ENCODE peak calls at places on chromosomes 7 and 10, in ten cellular contexts. One of them, this sample, is unnamed.

GRCh38 chr7:116225860-116226259 is 15.5 kb downstream of the TES start:
- DNase-seq in A549: no peak
- DNase-seq in ovary: no peak
- DNase-seq in heart left ventricle: no peak
- DNase-seq in transverse colon: no peak
- DNase-seq in body of pancreas: no peak
- DNase-seq in stomach: no peak
- DNase-seq in uterus: no peak
- DNase-seq in NB4: no peak
- DNase-seq in gastrocnemius medialis: no peak
- DNase-seq in this sample: no peak

GRCh38 chr10:77428776-77429395 is 208.7 kb downstream of the KCNMA1 start:
- DNase-seq in A549: peak
- DNase-seq in ovary: no peak
- DNase-seq in heart left ventricle: no peak
- DNase-seq in transverse colon: peak
- DNase-seq in body of pancreas: peak
- DNase-seq in stomach: peak
- DNase-seq in uterus: peak
- DNase-seq in NB4: peak
- DNase-seq in gastrocnemius medialis: peak
- DNase-seq in this sample: peak

GRCh38 chr7:145036592-145037386 is 200.9 kb upstream of the TPK1 start:
- DNase-seq in A549: peak
- DNase-seq in ovary: no peak
- DNase-seq in heart left ventricle: no peak
- DNase-seq in transverse colon: no peak
- DNase-seq in body of pancreas: peak
- DNase-seq in stomach: no peak
- DNase-seq in uterus: no peak
- DNase-seq in NB4: peak
- DNase-seq in gastrocnemius medialis: no peak
- DNase-seq in this sample: no peak

GRCh38 chr10:46075869-46076268 is 29.8 kb upstream of the MSMB start:
- DNase-seq in A549: no peak
- DNase-seq in ovary: no peak
- DNase-seq in heart left ventricle: no peak
- DNase-seq in transverse colon: no peak
- DNase-seq in body of pancreas: no peak
- DNase-seq in stomach: no peak
- DNase-seq in uterus: no peak
- DNase-seq in NB4: no peak
- DNase-seq in gastrocnemius medialis: no peak
- DNase-seq in this sample: no peak

GRCh38 chr7:20107582-20107981 is 109.6 kb downstream of the MACC1 start:
- DNase-seq in A549: peak
- DNase-seq in ovary: no peak
- DNase-seq in heart left ventricle: no peak
- DNase-seq in transverse colon: no peak
- DNase-seq in body of pancreas: no peak
- DNase-seq in stomach: no peak
- DNase-seq in uterus: no peak
- DNase-seq in NB4: no peak
- DNase-seq in gastrocnemius medialis: no peak
- DNase-seq in this sample: no peak

GRCh38 chr10:116760919-116761318 is 18.6 kb upstream of the HSPA12A start:
- DNase-seq in A549: no peak
- DNase-seq in ovary: no peak
- DNase-seq in heart left ventricle: no peak
- DNase-seq in transverse colon: no peak
- DNase-seq in body of pancreas: no peak
- DNase-seq in stomach: no peak
- DNase-seq in uterus: no peak
- DNase-seq in NB4: no peak
- DNase-seq in gastrocnemius medialis: no peak
- DNase-seq in this sample: no peak

GRCh38 chr7:111752022-111752582 is 189.8 kb upstream of the IMMP2L start:
- DNase-seq in A549: peak
- DNase-seq in ovary: peak
- DNase-seq in heart left ventricle: peak
- DNase-seq in transverse colon: peak
- DNase-seq in body of pancreas: peak
- DNase-seq in stomach: peak
- DNase-seq in uterus: peak
- DNase-seq in NB4: peak
- DNase-seq in gastrocnemius medialis: no peak
- DNase-seq in this sample: peak

GRCh38 chr10:88433551-88434186 is 149.4 kb downstream of the RNLS start:
- DNase-seq in A549: no peak
- DNase-seq in ovary: no peak
- DNase-seq in heart left ventricle: no peak
- DNase-seq in transverse colon: no peak
- DNase-seq in body of pancreas: no peak
- DNase-seq in stomach: no peak
- DNase-seq in uterus: no peak
- DNase-seq in NB4: no peak
- DNase-seq in gastrocnemius medialis: no peak
- DNase-seq in this sample: no peak

GRCh38 chr7:141161959-141162547 is 88.2 kb downstream of the TMEM178B start:
- DNase-seq in A549: no peak
- DNase-seq in ovary: no peak
- DNase-seq in heart left ventricle: no peak
- DNase-seq in transverse colon: no peak
- DNase-seq in body of pancreas: no peak
- DNase-seq in stomach: no peak
- DNase-seq in uterus: no peak
- DNase-seq in NB4: no peak
- DNase-seq in gastrocnemius medialis: no peak
- DNase-seq in this sample: no peak

GRCh38 chr10:61478621-61479312 is 25.6 kb upstream of the TMEM26 start:
- DNase-seq in A549: no peak
- DNase-seq in ovary: no peak
- DNase-seq in heart left ventricle: no peak
- DNase-seq in transverse colon: no peak
- DNase-seq in body of pancreas: no peak
- DNase-seq in stomach: no peak
- DNase-seq in uterus: no peak
- DNase-seq in NB4: no peak
- DNase-seq in gastrocnemius medialis: no peak
- DNase-seq in this sample: no peak

GRCh38 chr10:88934900-88935672 is 17.5 kb downstream of the ACTA2 start:
- DNase-seq in A549: peak
- DNase-seq in ovary: peak
- DNase-seq in heart left ventricle: peak
- DNase-seq in transverse colon: peak
- DNase-seq in body of pancreas: peak
- DNase-seq in stomach: peak
- DNase-seq in uterus: peak
- DNase-seq in NB4: peak
- DNase-seq in gastrocnemius medialis: peak
- DNase-seq in this sample: peak

GRCh38 chr10:47176206-47176902 is 123.6 kb upstream of the GDF10 start:
- DNase-seq in A549: no peak
- DNase-seq in ovary: no peak
- DNase-seq in heart left ventricle: no peak
- DNase-seq in transverse colon: no peak
- DNase-seq in body of pancreas: no peak
- DNase-seq in stomach: no peak
- DNase-seq in uterus: no peak
- DNase-seq in NB4: no peak
- DNase-seq in gastrocnemius medialis: no peak
- DNase-seq in this sample: no peak

GRCh38 chr7:137943132-137943551 is 58.7 kb downstream of the CREB3L2 start:
- DNase-seq in A549: no peak
- DNase-seq in ovary: peak
- DNase-seq in heart left ventricle: peak
- DNase-seq in transverse colon: no peak
- DNase-seq in body of pancreas: no peak
- DNase-seq in stomach: no peak
- DNase-seq in uterus: peak
- DNase-seq in NB4: no peak
- DNase-seq in gastrocnemius medialis: peak
- DNase-seq in this sample: no peak

GRCh38 chr7:25124485-25125136 is 449 bp downstream of the CYCS start:
- DNase-seq in A549: peak
- DNase-seq in ovary: peak
- DNase-seq in heart left ventricle: no peak
- DNase-seq in transverse colon: no peak
- DNase-seq in body of pancreas: peak
- DNase-seq in stomach: no peak
- DNase-seq in uterus: no peak
- DNase-seq in NB4: peak
- DNase-seq in gastrocnemius medialis: peak
- DNase-seq in this sample: no peak

GRCh38 chr7:101378808-101379207 is 16.1 kb downstream of the COL26A1 start:
- DNase-seq in A549: no peak
- DNase-seq in ovary: no peak
- DNase-seq in heart left ventricle: peak
- DNase-seq in transverse colon: no peak
- DNase-seq in body of pancreas: no peak
- DNase-seq in stomach: no peak
- DNase-seq in uterus: no peak
- DNase-seq in NB4: no peak
- DNase-seq in gastrocnemius medialis: no peak
- DNase-seq in this sample: no peak

GRCh38 chr7:127667017-127667670 is 15.2 kb downstream of the SND1 start:
- DNase-seq in A549: peak
- DNase-seq in ovary: no peak
- DNase-seq in heart left ventricle: no peak
- DNase-seq in transverse colon: no peak
- DNase-seq in body of pancreas: no peak
- DNase-seq in stomach: no peak
- DNase-seq in uterus: no peak
- DNase-seq in NB4: no peak
- DNase-seq in gastrocnemius medialis: no peak
- DNase-seq in this sample: peak

GRCh38 chr10:78584266-78584665 is 484.5 kb upstream of the ZMIZ1 start:
- DNase-seq in A549: no peak
- DNase-seq in ovary: no peak
- DNase-seq in heart left ventricle: no peak
- DNase-seq in transverse colon: no peak
- DNase-seq in body of pancreas: no peak
- DNase-seq in stomach: no peak
- DNase-seq in uterus: no peak
- DNase-seq in NB4: no peak
- DNase-seq in gastrocnemius medialis: no peak
- DNase-seq in this sample: no peak

GRCh38 chr7:17770710-17771375 is 169.5 kb downstream of the SNX13 start:
- DNase-seq in A549: no peak
- DNase-seq in ovary: no peak
- DNase-seq in heart left ventricle: no peak
- DNase-seq in transverse colon: no peak
- DNase-seq in body of pancreas: no peak
- DNase-seq in stomach: no peak
- DNase-seq in uterus: no peak
- DNase-seq in NB4: peak
- DNase-seq in gastrocnemius medialis: no peak
- DNase-seq in this sample: no peak

GRCh38 chr7:4713183-4713784 is 31.2 kb downstream of the FOXK1 start:
- DNase-seq in A549: no peak
- DNase-seq in ovary: no peak
- DNase-seq in heart left ventricle: no peak
- DNase-seq in transverse colon: peak
- DNase-seq in body of pancreas: no peak
- DNase-seq in stomach: no peak
- DNase-seq in uterus: peak
- DNase-seq in NB4: peak
- DNase-seq in gastrocnemius medialis: no peak
- DNase-seq in this sample: no peak
- TF ChIP-seq POLR2A in A549: no peak
- TF ChIP-seq POLR2A in ovary: no peak
- TF ChIP-seq POLR2A in heart left ventricle: no peak
- TF ChIP-seq POLR2A in transverse colon: no peak
- TF ChIP-seq POLR2A in body of pancreas: no peak
- TF ChIP-seq POLR2A in stomach: no peak
- TF ChIP-seq POLR2A in uterus: no peak
- TF ChIP-seq POLR2A in NB4: no peak
- TF ChIP-seq POLR2A in gastrocnemius medialis: no peak
- TF ChIP-seq POLR2A in this sample: no peak

DNA sequence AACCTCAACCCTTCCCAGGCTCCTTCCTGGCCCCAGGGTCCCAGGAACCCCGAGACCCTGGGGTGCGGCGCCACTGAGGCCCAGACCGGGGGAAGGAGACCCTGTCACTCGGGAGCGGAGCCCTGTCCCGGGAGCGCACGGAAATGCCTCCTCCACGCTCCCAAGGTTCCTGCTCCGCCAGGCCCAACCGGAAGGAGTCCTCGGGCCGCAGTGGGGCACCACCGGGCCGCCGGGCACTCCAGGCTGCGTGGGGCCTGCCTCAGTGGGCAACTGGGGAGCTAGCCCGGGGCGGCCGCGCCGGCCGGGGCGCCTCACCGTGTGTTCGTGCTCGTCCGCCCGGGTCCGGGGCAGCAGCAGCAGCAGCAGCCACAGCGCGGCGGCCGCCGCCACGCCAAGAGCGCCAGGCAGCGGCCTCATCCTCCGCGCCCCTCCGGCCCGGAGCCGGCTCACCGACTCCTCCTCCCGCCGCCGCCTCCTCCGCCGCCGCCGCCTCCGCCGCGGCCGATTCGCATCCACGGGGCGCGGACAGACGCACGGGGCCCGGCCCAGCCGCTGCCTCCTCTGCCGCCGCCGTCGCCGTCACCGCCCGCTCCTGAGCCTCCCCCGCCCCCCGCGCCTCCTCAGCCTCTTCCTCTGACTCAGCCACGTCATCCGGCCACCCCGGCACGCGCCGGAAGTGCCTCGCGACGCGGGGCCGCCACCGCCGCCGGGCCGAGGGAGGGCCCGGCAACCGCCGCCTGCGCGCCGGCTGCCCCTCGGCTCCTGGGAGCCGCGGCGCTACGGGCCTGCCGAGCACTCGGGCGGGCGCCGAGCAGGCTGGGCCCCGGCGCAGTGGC is at the start of gene TM9SF3:
- DNase-seq in A549: peak
- DNase-seq in ovary: peak
- DNase-seq in heart left ventricle: peak
- DNase-seq in transverse colon: peak
- DNase-seq in body of pancreas: peak
- DNase-seq in stomach: peak
- DNase-seq in uterus: peak
- DNase-seq in NB4: peak
- DNase-seq in gastrocnemius medialis: peak
- DNase-seq in this sample: peak
- TF ChIP-seq POLR2A in A549: peak
- TF ChIP-seq POLR2A in ovary: peak
- TF ChIP-seq POLR2A in heart left ventricle: peak
- TF ChIP-seq POLR2A in transverse colon: peak
- TF ChIP-seq POLR2A in body of pancreas: peak
- TF ChIP-seq POLR2A in stomach: no peak
- TF ChIP-seq POLR2A in uterus: peak
- TF ChIP-seq POLR2A in NB4: peak
- TF ChIP-seq POLR2A in gastrocnemius medialis: peak
- TF ChIP-seq POLR2A in this sample: peak

GRCh38 chr10:124200011-124200410 is 106.6 kb upstream of the CHST15 start:
- DNase-seq in A549: no peak
- DNase-seq in ovary: no peak
- DNase-seq in heart left ventricle: no peak
- DNase-seq in transverse colon: no peak
- DNase-seq in body of pancreas: no peak
- DNase-seq in stomach: no peak
- DNase-seq in uterus: no peak
- DNase-seq in NB4: no peak
- DNase-seq in gastrocnemius medialis: no peak
- DNase-seq in this sample: no peak
- TF ChIP-seq POLR2A in A549: no peak
- TF ChIP-seq POLR2A in ovary: no peak
- TF ChIP-seq POLR2A in heart left ventricle: no peak
- TF ChIP-seq POLR2A in transverse colon: no peak
- TF ChIP-seq POLR2A in body of pancreas: no peak
- TF ChIP-seq POLR2A in stomach: no peak
- TF ChIP-seq POLR2A in uterus: no peak
- TF ChIP-seq POLR2A in NB4: no peak
- TF ChIP-seq POLR2A in gastrocnemius medialis: no peak
- TF ChIP-seq POLR2A in this sample: no peak

GRCh38 chr10:92290837-92291609 is at the start of the genes CPEB3 and MARCHF5:
- DNase-seq in A549: peak
- DNase-seq in ovary: peak
- DNase-seq in heart left ventricle: peak
- DNase-seq in transverse colon: peak
- DNase-seq in body of pancreas: peak
- DNase-seq in stomach: peak
- DNase-seq in uterus: peak
- DNase-seq in NB4: peak
- DNase-seq in gastrocnemius medialis: peak
- DNase-seq in this sample: peak
- TF ChIP-seq POLR2A in A549: peak
- TF ChIP-seq POLR2A in ovary: peak
- TF ChIP-seq POLR2A in heart left ventricle: peak
- TF ChIP-seq POLR2A in transverse colon: peak
- TF ChIP-seq POLR2A in body of pancreas: peak
- TF ChIP-seq POLR2A in stomach: no peak
- TF ChIP-seq POLR2A in uterus: peak
- TF ChIP-seq POLR2A in NB4: peak
- TF ChIP-seq POLR2A in gastrocnemius medialis: peak
- TF ChIP-seq POLR2A in this sample: peak

This sample was measured in H54.